ENCODE peak calls at places on chromosomes 1 and 21, in eight cellular contexts. S, Q, Z, L, F, O, E and T are unnamed samples.

GRCh38 chr21:16992448-16992847 is 520.4 kb upstream of the CXADR start:
- DNase-seq in S (no peak), Q (no peak), Z (no peak), L (no peak), F (no peak), O (no peak), E (no peak), T (no peak)

GRCh38 chr1:187197685-187198084 is 368.9 kb downstream of the PLA2G4A start:
- DNase-seq in S (no peak), Q (no peak), Z (no peak), L (no peak), F (no peak), O (no peak), E (no peak), T (no peak)

GRCh38 chr1:7956218-7957032 is 5.1 kb upstream of the PARK7 start:
- DNase-seq in S (no peak), Q (no peak), Z (no peak), L (no peak), F (peak), O (no peak), E (no peak), T (no peak)

GRCh38 chr1:60170709-60171108 is 97.1 kb upstream of the C1orf87 start:
- DNase-seq in S (no peak), Q (no peak), Z (no peak), L (no peak), F (no peak), O (no peak), E (no peak), T (no peak)

GRCh38 chr1:226531360-226532093 is 17.0 kb upstream of the STUM start:
- DNase-seq in S (no peak), Q (no peak), Z (no peak), L (no peak), F (no peak), O (no peak), E (no peak), T (no peak)

GRCh38 chr1:151980287-151981177 is 13.1 kb downstream of the S100A10 start:
- DNase-seq in S (no peak), Q (no peak), Z (no peak), L (peak), F (peak), O (no peak), E (no peak), T (no peak)

GRCh38 chr1:11836955-11837766 is 10.4 kb downstream of the NPPA start:
- DNase-seq in S (no peak), Q (no peak), Z (no peak), L (no peak), F (no peak), O (no peak), E (no peak), T (no peak)

GRCh38 chr1:156247460-156248322 is at the start of gene PAQR6:
- DNase-seq in S (no peak), Q (no peak), Z (no peak), L (no peak), F (no peak), O (no peak), E (peak), T (no peak)

GRCh38 chr1:235015291-235015990 is 113.2 kb downstream of the TOMM20 start:
- DNase-seq in S (peak), Q (no peak), Z (no peak), L (no peak), F (no peak), O (no peak), E (no peak), T (peak)

GRCh38 chr1:64062529-64062928 is 140.9 kb upstream of the UBE2U start:
- DNase-seq in S (no peak), Q (no peak), Z (no peak), L (no peak), F (no peak), O (no peak), E (no peak), T (no peak)

GRCh38 chr1:187390157-187390556 is 561.4 kb downstream of the PLA2G4A start:
- DNase-seq in S (no peak), Q (no peak), Z (no peak), L (no peak), F (peak), O (no peak), E (no peak), T (no peak)

DNA sequence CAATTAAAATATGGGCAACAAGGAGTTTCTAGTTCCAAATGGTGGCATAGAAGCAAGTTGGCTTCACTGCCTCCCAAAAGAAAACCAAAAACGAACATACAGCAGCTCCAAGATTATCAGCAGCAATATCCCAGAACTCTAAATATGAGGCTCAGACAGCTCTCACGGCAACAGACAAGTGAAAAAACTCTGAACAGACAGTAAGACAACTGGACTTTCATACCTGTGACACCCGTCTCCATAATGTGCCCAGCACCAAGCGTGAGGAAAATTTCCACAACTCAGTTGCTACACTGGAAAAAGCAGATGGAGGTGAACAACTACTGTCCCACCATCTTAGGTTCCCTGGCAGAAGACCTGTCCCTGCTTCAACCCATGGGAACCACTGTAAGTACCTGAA is 39.9 kb downstream of the HSF2BP start:
- DNase-seq in S (no peak), Q (no peak), Z (no peak), L (no peak), F (no peak), O (no peak), E (no peak), T (no peak)
- TF ChIP-seq CTCF in S (no peak), Q (no peak), Z (no peak), L (no peak), F (no peak), O (no peak), E (no peak), T (no peak)

GRCh38 chr1:77948841-77949424 is 29.9 kb downstream of the FUBP1 start:
- DNase-seq in S (no peak), Q (peak), Z (no peak), L (peak), F (peak), O (peak), E (peak), T (no peak)
- TF ChIP-seq CTCF in S (no peak), Q (peak), Z (no peak), L (peak), F (peak), O (peak), E (peak), T (no peak)

GRCh38 chr1:112716133-112716720 is 1.1 kb upstream of the PPM1J start:
- DNase-seq in S (peak), Q (peak), Z (peak), L (peak), F (peak), O (peak), E (peak), T (peak)

GRCh38 chr1:112717263-112717662 is 2.1 kb upstream of the PPM1J start:
- DNase-seq in S (no peak), Q (no peak), Z (no peak), L (no peak), F (no peak), O (no peak), E (no peak), T (no peak)

GRCh38 chr1:112721966-112722524 is 6.9 kb upstream of the PPM1J start:
- DNase-seq in S (no peak), Q (no peak), Z (no peak), L (no peak), F (no peak), O (no peak), E (peak), T (no peak)

GRCh38 chr1:112719706-112720105 is 4.6 kb upstream of the PPM1J start:
- DNase-seq in S (no peak), Q (no peak), Z (no peak), L (no peak), F (no peak), O (no peak), E (no peak), T (no peak)

DNA sequence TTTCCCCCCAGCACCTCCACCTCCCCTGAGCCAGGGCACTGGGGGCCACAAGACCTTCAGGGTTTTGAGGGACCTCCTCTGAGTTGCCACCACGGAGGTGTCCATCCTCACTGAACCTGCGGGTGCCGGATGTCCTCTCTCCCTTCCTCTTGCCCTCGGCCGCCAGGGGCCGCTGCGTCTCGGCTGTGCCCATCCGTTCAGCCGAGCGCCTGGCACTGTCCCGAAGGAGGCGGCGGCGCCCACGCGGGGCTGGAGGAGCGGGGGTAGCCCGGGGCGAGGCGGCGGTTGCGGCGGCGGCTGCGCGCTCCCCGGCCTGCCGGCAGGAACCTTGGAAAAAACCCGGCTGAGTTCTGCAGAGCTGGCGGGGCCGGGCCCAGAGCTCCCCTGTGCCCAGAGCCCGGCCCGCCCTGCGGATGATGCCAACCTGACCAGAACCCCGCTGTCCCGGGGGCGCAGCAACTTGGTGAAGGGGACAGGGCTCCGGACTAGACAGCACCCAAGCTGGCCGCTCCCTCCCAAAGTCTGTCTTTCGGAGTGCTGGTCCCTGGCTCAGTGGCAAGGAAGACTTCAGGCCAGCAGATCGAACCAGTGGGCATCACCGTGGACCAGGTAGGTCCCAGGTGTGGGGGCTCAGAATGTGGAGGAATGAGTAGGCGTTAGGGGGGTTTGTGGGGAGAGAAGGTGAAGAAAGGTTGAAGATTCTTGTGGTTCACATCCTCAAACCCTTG is 3.7 kb upstream of the PPM1J start:
- DNase-seq in S (peak), Q (peak), Z (peak), L (peak), F (peak), O (peak), E (peak), T (peak)
- TF ChIP-seq CTCF in S (peak), Q (peak), Z (peak), L (peak), F (peak), O (peak), E (peak), T (peak)

DNA sequence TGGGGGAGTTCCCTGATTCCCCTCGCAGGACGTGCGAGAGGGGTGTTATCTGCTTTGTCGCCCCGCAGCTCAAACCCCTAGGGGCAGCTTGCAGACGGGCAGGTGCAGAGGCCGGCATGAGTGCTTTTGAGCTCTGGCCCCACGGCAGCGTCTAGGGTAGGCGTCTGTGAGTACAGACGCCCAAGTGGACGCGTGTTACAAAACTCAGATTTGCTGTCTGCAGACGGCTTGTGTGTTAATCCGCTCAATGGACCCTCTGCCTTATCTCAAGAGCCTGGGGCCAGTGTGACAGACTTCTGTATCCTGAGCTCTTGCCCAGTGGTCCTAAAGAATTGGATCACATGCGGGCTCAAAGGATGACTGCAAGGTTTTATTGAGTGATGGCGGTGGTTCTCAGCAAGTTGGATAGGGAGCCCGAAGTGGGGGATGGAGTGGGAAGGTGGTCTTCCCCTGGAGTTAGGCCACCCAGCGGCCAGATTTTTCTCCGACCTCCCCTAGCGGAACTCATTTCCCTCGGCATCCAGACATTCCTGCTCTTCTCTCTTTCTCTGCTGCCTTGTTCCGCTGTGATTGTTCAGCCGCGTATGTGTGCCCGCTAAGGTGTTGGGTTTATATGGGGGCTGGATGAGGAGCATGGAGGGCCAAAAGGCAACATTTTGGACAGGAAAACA is 9.4 kb downstream of the CFHR4 start:
- DNase-seq in S (no peak), Q (no peak), Z (no peak), L (no peak), F (no peak), O (no peak), E (peak), T (no peak)
- TF ChIP-seq CTCF in S (no peak), Q (no peak), Z (no peak), L (no peak), F (peak), O (no peak), E (peak), T (no peak)

DNA sequence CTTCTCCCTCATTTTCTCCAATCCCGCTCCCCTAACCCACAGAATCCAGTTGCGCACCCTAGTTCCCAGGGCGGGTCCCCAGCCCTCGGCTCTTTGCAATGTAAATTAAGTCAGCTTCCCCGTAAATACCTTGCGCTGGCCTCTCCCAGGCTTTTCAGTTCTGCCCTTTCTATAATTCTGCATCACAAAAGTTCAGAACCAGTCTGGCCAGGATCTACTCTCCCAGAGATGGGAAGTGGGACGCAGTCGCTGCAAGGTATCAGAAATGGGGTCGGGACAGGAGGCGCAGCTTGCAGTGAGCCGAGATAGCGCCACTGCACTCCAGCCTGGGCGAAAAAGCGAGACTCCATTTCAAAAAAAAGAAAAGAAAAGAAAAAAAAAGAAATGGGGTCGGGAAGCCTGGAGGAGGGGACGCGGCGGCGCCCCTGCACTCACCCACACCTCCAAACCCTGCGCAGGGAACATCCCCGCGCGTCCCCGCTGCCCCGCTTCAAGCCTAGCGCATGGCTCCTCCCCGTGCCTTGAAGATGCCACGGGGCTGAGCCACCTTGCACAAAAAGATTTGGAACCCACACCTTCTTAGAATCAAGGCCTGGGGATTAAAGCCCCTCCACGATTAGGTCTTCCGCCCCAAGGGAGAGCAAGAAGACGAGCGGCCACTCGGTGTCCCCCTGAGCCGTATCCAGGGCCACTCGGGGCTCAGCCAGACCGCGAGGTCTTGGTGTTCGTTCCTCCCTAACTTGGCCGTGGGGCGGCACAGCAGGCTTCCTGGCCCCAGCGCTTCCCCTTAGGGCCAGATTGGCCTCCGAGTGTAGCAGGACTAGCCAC is 27.2 kb upstream of the ITLN2 start:
- DNase-seq in S (no peak), Q (no peak), Z (no peak), L (no peak), F (no peak), O (no peak), E (no peak), T (no peak)
- TF ChIP-seq CTCF in S (no peak), Q (no peak), Z (no peak), L (no peak), F (no peak), O (no peak), E (no peak), T (no peak)

GRCh38 chr1:229972600-229973296 is 94.3 kb upstream of the GALNT2 start:
- DNase-seq in S (no peak), Q (peak), Z (no peak), L (no peak), F (no peak), O (peak), E (no peak), T (no peak)
- TF ChIP-seq CTCF in S (no peak), Q (peak), Z (no peak), L (no peak), F (no peak), O (no peak), E (peak), T (peak)

GRCh38 chr1:196152086-196152485 is 456.2 kb downstream of the KCNT2 start:
- DNase-seq in S (no peak), Q (no peak), Z (no peak), L (no peak), F (no peak), O (peak), E (no peak), T (no peak)
- TF ChIP-seq CTCF in S (no peak), Q (no peak), Z (no peak), L (no peak), F (no peak), O (no peak), E (no peak), T (no peak)

GRCh38 chr21:19603011-19603593 is 1199.5 kb upstream of the TMPRSS15 start:
- DNase-seq in S (no peak), Q (no peak), Z (no peak), L (no peak), F (no peak), O (no peak), E (no peak), T (no peak)

GRCh38 chr21:19609611-19610010 is 1206.0 kb upstream of the TMPRSS15 start:
- DNase-seq in S (no peak), Q (no peak), Z (no peak), L (no peak), F (no peak), O (no peak), E (no peak), T (no peak)

GRCh38 chr21:19607983-19608668 is 1204.5 kb upstream of the TMPRSS15 start:
- DNase-seq in S (no peak), Q (no peak), Z (no peak), L (no peak), F (no peak), O (no peak), E (peak), T (no peak)
- TF ChIP-seq CTCF in S (no peak), Q (no peak), Z (no peak), L (no peak), F (no peak), O (no peak), E (peak), T (no peak)

DNA sequence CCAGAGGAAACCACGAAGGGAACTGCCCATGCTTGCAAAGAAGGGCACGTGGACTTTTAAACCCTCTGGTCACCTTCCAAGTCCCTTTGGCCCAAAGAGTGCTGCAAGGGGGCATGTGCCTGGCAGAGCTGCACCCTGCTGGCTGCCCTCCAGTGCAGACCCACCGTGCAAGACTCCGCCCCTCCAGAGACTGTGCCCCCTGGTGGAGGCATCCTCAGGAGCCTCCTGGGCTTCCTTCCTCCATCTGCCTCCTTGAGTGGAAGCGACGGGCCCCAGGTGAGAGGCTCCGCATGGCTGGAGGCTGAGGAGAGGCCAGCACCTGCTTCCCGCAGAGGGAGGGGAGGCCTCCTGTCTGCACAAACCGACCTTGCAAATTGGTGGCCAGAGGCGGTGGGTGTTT is 100.7 kb downstream of the CRYAA start:
- DNase-seq in S (no peak), Q (peak), Z (no peak), L (no peak), F (no peak), O (no peak), E (peak), T (peak)
- TF ChIP-seq CTCF in S (peak), Q (peak), Z (peak), L (no peak), F (peak), O (no peak), E (peak), T (peak)

GRCh38 chr21:37443683-37444082 is 77.1 kb downstream of the DYRK1A start:
- DNase-seq in S (no peak), Q (no peak), Z (no peak), L (no peak), F (no peak), O (no peak), E (no peak), T (no peak)

GRCh38 chr21:37449302-37449937 is 82.8 kb downstream of the DYRK1A start:
- DNase-seq in S (no peak), Q (no peak), Z (no peak), L (no peak), F (no peak), O (no peak), E (no peak), T (no peak)

GRCh38 chr21:37447288-37447936 is 80.8 kb downstream of the DYRK1A start:
- DNase-seq in S (no peak), Q (no peak), Z (no peak), L (no peak), F (no peak), O (no peak), E (no peak), T (no peak)

GRCh38 chr21:37445228-37445627 is 78.7 kb downstream of the DYRK1A start:
- DNase-seq in S (no peak), Q (no peak), Z (no peak), L (no peak), F (peak), O (no peak), E (no peak), T (no peak)

GRCh38 chr21:37446552-37446951 is 80.0 kb downstream of the DYRK1A start:
- DNase-seq in S (no peak), Q (no peak), Z (no peak), L (no peak), F (no peak), O (no peak), E (no peak), T (no peak)
- TF ChIP-seq CTCF in S (no peak), Q (peak), Z (no peak), L (peak), F (no peak), O (no peak), E (peak), T (no peak)